ENCODE peak calls at places on chromosomes 5 and 9, in six cellular contexts. One of them, this sample, is unnamed. For H3K36me3, the result is how much of the 10 kb centered on the place peaks cover.

GRCh38 chr9:129270903-129271431 is 92.9 kb upstream of the IER5L start:
- DNase-seq in mammary epithelial cell: peak
- DNase-seq in OCI-LY7: peak
- DNase-seq in CD8-positive, alpha-beta memory T cell: no peak
- DNase-seq in CD4-positive, alpha-beta memory T cell: no peak
- DNase-seq in endodermal cell: peak
- DNase-seq in this sample: no peak

GRCh38 chr5:113005454-113005853 is 28.9 kb downstream of the DCP2 start:
- DNase-seq in CD4-positive, alpha-beta memory T cell: no peak
- DNase-seq in OCI-LY7: no peak
- DNase-seq in CD8-positive, alpha-beta memory T cell: no peak
- DNase-seq in endodermal cell: no peak
- DNase-seq in mammary epithelial cell: no peak
- DNase-seq in this sample: no peak

GRCh38 chr5:154523104-154523503 is 45.1 kb upstream of the HAND1 start:
- DNase-seq in endodermal cell: peak
- DNase-seq in mammary epithelial cell: no peak
- DNase-seq in CD4-positive, alpha-beta memory T cell: no peak
- DNase-seq in OCI-LY7: no peak
- DNase-seq in CD8-positive, alpha-beta memory T cell: no peak
- DNase-seq in this sample: peak

GRCh38 chr9:98225015-98225442 is 30.4 kb downstream of the TBC1D2 start:
- DNase-seq in endodermal cell: no peak
- DNase-seq in CD8-positive, alpha-beta memory T cell: no peak
- DNase-seq in mammary epithelial cell: no peak
- DNase-seq in CD4-positive, alpha-beta memory T cell: no peak
- DNase-seq in OCI-LY7: no peak
- DNase-seq in this sample: peak

GRCh38 chr9:112074250-112075008 is 100.7 kb downstream of the SUSD1 start:
- DNase-seq in endodermal cell: peak
- DNase-seq in CD8-positive, alpha-beta memory T cell: peak
- DNase-seq in CD4-positive, alpha-beta memory T cell: peak
- DNase-seq in mammary epithelial cell: peak
- DNase-seq in OCI-LY7: peak
- DNase-seq in this sample: peak

GRCh38 chr5:82804151-82804690 is 273.0 kb downstream of the TMEM167A start:
- DNase-seq in mammary epithelial cell: no peak
- DNase-seq in endodermal cell: no peak
- DNase-seq in CD8-positive, alpha-beta memory T cell: no peak
- DNase-seq in OCI-LY7: no peak
- DNase-seq in CD4-positive, alpha-beta memory T cell: no peak
- DNase-seq in this sample: no peak

GRCh38 chr9:20355022-20355421 is 267.3 kb downstream of the MLLT3 start:
- DNase-seq in mammary epithelial cell: peak
- DNase-seq in endodermal cell: no peak
- DNase-seq in CD4-positive, alpha-beta memory T cell: no peak
- DNase-seq in CD8-positive, alpha-beta memory T cell: no peak
- DNase-seq in OCI-LY7: no peak
- DNase-seq in this sample: no peak

GRCh38 chr9:83060557-83060956 is 2.4 kb downstream of the RASEF start:
- DNase-seq in mammary epithelial cell: peak
- DNase-seq in CD4-positive, alpha-beta memory T cell: no peak
- DNase-seq in endodermal cell: no peak
- DNase-seq in OCI-LY7: no peak
- DNase-seq in CD8-positive, alpha-beta memory T cell: no peak
- DNase-seq in this sample: no peak

GRCh38 chr5:134245692-134246091 is 19.8 kb upstream of the PPP2CA start:
- DNase-seq in CD4-positive, alpha-beta memory T cell: no peak
- DNase-seq in mammary epithelial cell: no peak
- DNase-seq in endodermal cell: no peak
- DNase-seq in OCI-LY7: no peak
- DNase-seq in CD8-positive, alpha-beta memory T cell: no peak
- DNase-seq in this sample: no peak

GRCh38 chr5:17221843-17222614 is 4.6 kb downstream of the BASP1 start:
- DNase-seq in CD8-positive, alpha-beta memory T cell: no peak
- DNase-seq in endodermal cell: no peak
- DNase-seq in mammary epithelial cell: peak
- DNase-seq in CD4-positive, alpha-beta memory T cell: no peak
- DNase-seq in OCI-LY7: no peak
- DNase-seq in this sample: no peak

GRCh38 chr9:76219555-76220151 is 174.6 kb downstream of the RFK start:
- DNase-seq in OCI-LY7: no peak
- DNase-seq in endodermal cell: peak
- DNase-seq in CD8-positive, alpha-beta memory T cell: no peak
- DNase-seq in mammary epithelial cell: no peak
- DNase-seq in CD4-positive, alpha-beta memory T cell: no peak
- DNase-seq in this sample: peak

GRCh38 chr5:140148508-140148907 is 22.8 kb downstream of the IGIP start:
- DNase-seq in CD8-positive, alpha-beta memory T cell: no peak
- DNase-seq in OCI-LY7: no peak
- DNase-seq in mammary epithelial cell: no peak
- DNase-seq in endodermal cell: peak
- DNase-seq in CD4-positive, alpha-beta memory T cell: no peak
- DNase-seq in this sample: peak

GRCh38 chr9:13049223-13049622 is 230.3 kb downstream of the MPDZ start:
- DNase-seq in CD8-positive, alpha-beta memory T cell: no peak
- DNase-seq in endodermal cell: no peak
- DNase-seq in CD4-positive, alpha-beta memory T cell: no peak
- DNase-seq in mammary epithelial cell: no peak
- DNase-seq in OCI-LY7: no peak
- DNase-seq in this sample: no peak

GRCh38 chr9:34452568-34452967 is 5.8 kb downstream of the FAM219A start:
- DNase-seq in endodermal cell: no peak
- DNase-seq in mammary epithelial cell: no peak
- DNase-seq in CD4-positive, alpha-beta memory T cell: no peak
- DNase-seq in OCI-LY7: no peak
- DNase-seq in CD8-positive, alpha-beta memory T cell: no peak
- DNase-seq in this sample: no peak

GRCh38 chr5:2007437-2007905 is 124.7 kb upstream of the IRX4 start:
- DNase-seq in CD4-positive, alpha-beta memory T cell: no peak
- DNase-seq in endodermal cell: no peak
- DNase-seq in OCI-LY7: no peak
- DNase-seq in CD8-positive, alpha-beta memory T cell: no peak
- DNase-seq in mammary epithelial cell: no peak
- DNase-seq in this sample: no peak

GRCh38 chr5:62589504-62589903 is 10.9 kb downstream of the LRRC70 start:
- DNase-seq in CD8-positive, alpha-beta memory T cell: no peak
- DNase-seq in CD4-positive, alpha-beta memory T cell: no peak
- DNase-seq in OCI-LY7: no peak
- DNase-seq in mammary epithelial cell: no peak
- DNase-seq in endodermal cell: no peak
- DNase-seq in this sample: no peak

GRCh38 chr5:126103050-126103449 is 320.2 kb upstream of the GRAMD2B start:
- DNase-seq in OCI-LY7: no peak
- DNase-seq in CD8-positive, alpha-beta memory T cell: no peak
- DNase-seq in endodermal cell: no peak
- DNase-seq in mammary epithelial cell: no peak
- DNase-seq in CD4-positive, alpha-beta memory T cell: no peak
- DNase-seq in this sample: no peak

GRCh38 chr9:136546697-136547481 is 1.0 kb upstream of the NOTCH1 start:
- DNase-seq in mammary epithelial cell: peak
- DNase-seq in CD4-positive, alpha-beta memory T cell: peak
- DNase-seq in endodermal cell: peak
- DNase-seq in CD8-positive, alpha-beta memory T cell: peak
- DNase-seq in OCI-LY7: peak
- DNase-seq in this sample: no peak

GRCh38 chr5:140764177-140765020 is 21.5 kb upstream of the PCDHA1 start:
- DNase-seq in CD4-positive, alpha-beta memory T cell: no peak
- DNase-seq in OCI-LY7: no peak
- DNase-seq in mammary epithelial cell: no peak
- DNase-seq in CD8-positive, alpha-beta memory T cell: no peak
- DNase-seq in endodermal cell: no peak
- DNase-seq in this sample: no peak

GRCh38 chr5:80957031-80957761 is 3.0 kb upstream of the RASGRF2 start:
- DNase-seq in CD4-positive, alpha-beta memory T cell: no peak
- DNase-seq in mammary epithelial cell: no peak
- DNase-seq in endodermal cell: peak
- DNase-seq in OCI-LY7: no peak
- DNase-seq in CD8-positive, alpha-beta memory T cell: no peak
- DNase-seq in this sample: no peak

GRCh38 chr5:181235689-181236366 is 7.9 kb downstream of the RACK1 start:
- DNase-seq in CD4-positive, alpha-beta memory T cell: no peak
- DNase-seq in mammary epithelial cell: no peak
- DNase-seq in endodermal cell: peak
- DNase-seq in OCI-LY7: no peak
- DNase-seq in CD8-positive, alpha-beta memory T cell: no peak
- DNase-seq in this sample: no peak

DNA sequence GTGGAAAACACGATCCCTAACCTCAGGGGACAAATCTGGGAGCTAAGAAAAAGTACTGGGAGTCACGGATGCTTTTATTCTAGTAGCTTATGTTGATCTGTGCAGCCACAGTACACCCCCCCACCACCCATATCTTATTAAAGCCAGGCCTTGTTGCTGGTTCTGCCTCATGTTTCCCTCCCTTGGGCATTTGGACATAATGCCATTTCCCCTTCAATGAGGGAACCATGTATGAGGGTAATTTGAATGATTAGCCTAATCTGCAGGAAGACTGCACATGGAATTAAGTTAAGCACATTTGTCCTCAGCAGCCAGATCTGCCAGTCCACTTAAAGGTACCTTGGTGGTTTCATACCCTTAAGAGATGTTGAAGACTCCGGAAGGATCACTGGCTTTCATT is 102.0 kb downstream of the ARHGAP26 start:
- DNase-seq in OCI-LY7: no peak
- DNase-seq in CD4-positive, alpha-beta memory T cell: no peak
- DNase-seq in endodermal cell: no peak
- DNase-seq in mammary epithelial cell: no peak
- DNase-seq in CD8-positive, alpha-beta memory T cell: no peak
- DNase-seq in this sample: peak
- H3K27ac ChIP-seq in OCI-LY7: no peak
- H3K27ac ChIP-seq in CD4-positive, alpha-beta memory T cell: no peak
- H3K27ac ChIP-seq in endodermal cell: no peak
- H3K27ac ChIP-seq in mammary epithelial cell: peak
- H3K27ac ChIP-seq in CD8-positive, alpha-beta memory T cell: no peak
- H3K27ac ChIP-seq in this sample: no peak

GRCh38 chr5:9543266-9543925 is 2.5 kb downstream of the SEMA5A start:
- DNase-seq in endodermal cell: no peak
- DNase-seq in OCI-LY7: no peak
- DNase-seq in mammary epithelial cell: no peak
- DNase-seq in CD8-positive, alpha-beta memory T cell: no peak
- DNase-seq in CD4-positive, alpha-beta memory T cell: no peak
- DNase-seq in this sample: no peak

GRCh38 chr5:9544502-9545300 is 1.2 kb downstream of the SEMA5A start:
- DNase-seq in CD4-positive, alpha-beta memory T cell: peak
- DNase-seq in OCI-LY7: no peak
- DNase-seq in CD8-positive, alpha-beta memory T cell: peak
- DNase-seq in mammary epithelial cell: peak
- DNase-seq in endodermal cell: peak
- DNase-seq in this sample: peak

GRCh38 chr5:9545301-9545958 is 445 bp downstream of the SEMA5A start:
- DNase-seq in OCI-LY7: no peak
- DNase-seq in CD8-positive, alpha-beta memory T cell: no peak
- DNase-seq in endodermal cell: peak
- DNase-seq in CD4-positive, alpha-beta memory T cell: no peak
- DNase-seq in mammary epithelial cell: peak
- DNase-seq in this sample: peak

GRCh38 chr5:9545959-9546851 is at the start of gene SEMA5A:
- DNase-seq in CD4-positive, alpha-beta memory T cell: peak
- DNase-seq in endodermal cell: peak
- DNase-seq in CD8-positive, alpha-beta memory T cell: peak
- DNase-seq in OCI-LY7: no peak
- DNase-seq in mammary epithelial cell: peak
- DNase-seq in this sample: peak

GRCh38 chr5:9544056-9544455 is 1.8 kb downstream of the SEMA5A start:
- DNase-seq in CD4-positive, alpha-beta memory T cell: no peak
- DNase-seq in mammary epithelial cell: no peak
- DNase-seq in OCI-LY7: no peak
- DNase-seq in endodermal cell: no peak
- DNase-seq in CD8-positive, alpha-beta memory T cell: no peak
- DNase-seq in this sample: no peak
- H3K4me3 ChIP-seq in CD4-positive, alpha-beta memory T cell: no peak
- H3K4me3 ChIP-seq in mammary epithelial cell: peak
- H3K4me3 ChIP-seq in OCI-LY7: no peak
- H3K4me3 ChIP-seq in endodermal cell: peak
- H3K4me3 ChIP-seq in CD8-positive, alpha-beta memory T cell: no peak
- H3K4me3 ChIP-seq in this sample: peak

DNA sequence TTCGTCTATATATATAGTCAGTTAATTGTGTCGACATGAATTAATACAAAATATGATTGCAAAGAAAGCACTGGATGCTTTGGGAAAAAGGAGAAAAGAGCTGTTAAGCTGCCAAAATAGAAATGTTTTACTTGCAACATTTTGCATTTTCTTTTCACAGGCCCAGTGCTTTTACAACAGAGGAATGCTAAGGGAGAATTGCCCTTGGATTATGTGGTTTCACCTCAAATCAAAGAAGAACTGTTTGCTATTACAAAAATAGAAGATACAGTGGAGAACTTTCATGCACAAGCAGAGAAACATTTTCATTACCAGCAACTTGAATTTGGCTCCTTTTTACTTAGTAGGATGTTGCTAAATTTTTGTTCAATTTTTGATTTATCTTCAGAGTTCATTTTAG is 76.2 kb downstream of the SLF1 start:
- DNase-seq in mammary epithelial cell: no peak
- DNase-seq in OCI-LY7: no peak
- DNase-seq in CD8-positive, alpha-beta memory T cell: no peak
- DNase-seq in endodermal cell: no peak
- DNase-seq in CD4-positive, alpha-beta memory T cell: no peak
- DNase-seq in this sample: no peak
- H3K36me3 ChIP-seq in mammary epithelial cell: under half
- H3K36me3 ChIP-seq in OCI-LY7: under half
- H3K36me3 ChIP-seq in CD8-positive, alpha-beta memory T cell: under half
- H3K36me3 ChIP-seq in endodermal cell: under half
- H3K36me3 ChIP-seq in CD4-positive, alpha-beta memory T cell: under half
- H3K36me3 ChIP-seq in this sample: under half

GRCh38 chr5:371811-372555 is 50.5 kb downstream of the AHRR start:
- DNase-seq in endodermal cell: peak
- DNase-seq in mammary epithelial cell: no peak
- DNase-seq in OCI-LY7: no peak
- DNase-seq in CD8-positive, alpha-beta memory T cell: no peak
- DNase-seq in CD4-positive, alpha-beta memory T cell: no peak
- DNase-seq in this sample: no peak
- H3K27ac ChIP-seq in endodermal cell: no peak
- H3K27ac ChIP-seq in mammary epithelial cell: no peak
- H3K27ac ChIP-seq in OCI-LY7: no peak
- H3K27ac ChIP-seq in CD8-positive, alpha-beta memory T cell: no peak
- H3K27ac ChIP-seq in CD4-positive, alpha-beta memory T cell: no peak
- H3K27ac ChIP-seq in this sample: no peak

GRCh38 chr9:73847536-73847935 is 649.6 kb upstream of the RORB start:
- DNase-seq in endodermal cell: peak
- DNase-seq in CD8-positive, alpha-beta memory T cell: no peak
- DNase-seq in OCI-LY7: no peak
- DNase-seq in mammary epithelial cell: no peak
- DNase-seq in CD4-positive, alpha-beta memory T cell: no peak
- DNase-seq in this sample: no peak
- H3K4me3 ChIP-seq in endodermal cell: no peak
- H3K4me3 ChIP-seq in CD8-positive, alpha-beta memory T cell: no peak
- H3K4me3 ChIP-seq in OCI-LY7: no peak
- H3K4me3 ChIP-seq in mammary epithelial cell: no peak
- H3K4me3 ChIP-seq in CD4-positive, alpha-beta memory T cell: no peak
- H3K4me3 ChIP-seq in this sample: no peak

DNA sequence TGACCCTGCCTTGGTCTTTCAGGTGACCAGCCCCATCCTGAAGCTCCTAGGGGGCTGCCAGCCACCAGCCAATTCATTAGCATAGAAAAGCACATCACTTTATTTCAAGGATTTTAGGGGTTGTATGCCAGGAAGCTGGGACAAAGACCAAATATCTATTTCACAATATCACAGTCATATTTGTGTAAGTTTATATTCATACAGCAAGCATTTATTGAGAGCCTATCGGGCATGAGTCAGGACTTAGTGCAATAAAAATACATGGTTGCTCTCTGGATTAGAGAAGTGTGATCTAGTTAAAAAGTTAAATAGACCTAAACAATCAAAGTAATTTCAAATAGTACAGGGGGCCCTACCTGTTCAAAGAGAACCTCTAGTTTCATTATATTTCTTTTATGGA is 113.8 kb downstream of the ERCC6L2 start:
- DNase-seq in endodermal cell: no peak
- DNase-seq in mammary epithelial cell: peak
- DNase-seq in OCI-LY7: no peak
- DNase-seq in CD8-positive, alpha-beta memory T cell: no peak
- DNase-seq in CD4-positive, alpha-beta memory T cell: no peak
- DNase-seq in this sample: no peak
- H3K36me3 ChIP-seq in endodermal cell: under half
- H3K36me3 ChIP-seq in mammary epithelial cell: under half
- H3K36me3 ChIP-seq in OCI-LY7: under half
- H3K36me3 ChIP-seq in CD8-positive, alpha-beta memory T cell: under half
- H3K36me3 ChIP-seq in CD4-positive, alpha-beta memory T cell: under half
- H3K36me3 ChIP-seq in this sample: under half